ENCODE peak calls at places on chromosomes 2 and 18, in ten cellular contexts. X is nephron progenitor cell; L is T-helper 1 cell; E is A549; G is heart left ventricle; U is stimulated activated CD8-positive, alpha-beta memory T cell treated with anti-CD3 and anti-CD28 coated beads, Interleukin-15, amount 100 ng/mL, for 4 hours; Q is lower lobe of right lung; V is tibial artery; M is amniotic epithelial cell; D is activated T-helper 1 cell treated with anti-CD3 and anti-CD28 coated beads, Interleukin-2, amount 50 U/mL, for 16 hours. P is an unnamed sample.

GRCh38 chr2:64615844-64616536 is 37.7 kb downstream of the SERTAD2 start:
- DNase-seq in X (no peak), V (no peak), M (no peak), L (no peak), D (no peak), E (no peak), G (no peak), Q (no peak), U (no peak), P (no peak)

GRCh38 chr18:48418409-48419267 is 9.5 kb upstream of the ZBTB7C start:
- DNase-seq in V (peak; percentile 90), D (no peak), X (no peak), G (no peak), L (no peak), U (no peak), Q (no peak), M (no peak), E (no peak), P (no peak)

GRCh38 chr2:203301667-203302066 is 26.5 kb upstream of the ABI2 start:
- DNase-seq in V (no peak), U (no peak), E (no peak), L (no peak), Q (no peak), M (peak; percentile 13), X (no peak), G (no peak), D (no peak), P (no peak)

GRCh38 chr2:171762879-171763573 is 75.8 kb downstream of the DYNC1I2 start:
- DNase-seq in U (no peak), M (peak; percentile 25), Q (no peak), X (no peak), E (no peak), G (no peak), V (no peak), D (no peak), L (no peak), P (peak; percentile 26)

GRCh38 chr18:58618822-58619553 is 9.9 kb downstream of the ALPK2 start:
- DNase-seq in D (no peak), M (no peak), V (no peak), Q (no peak), G (no peak), X (no peak), L (no peak), E (no peak), U (no peak), P (no peak)

GRCh38 chr2:200357845-200358244 is 51.4 kb downstream of the SPATS2L start:
- DNase-seq in U (no peak), D (no peak), X (no peak), Q (no peak), L (no peak), G (no peak), M (peak; percentile 47), E (no peak), V (no peak), P (no peak)

GRCh38 chr2:196131384-196131861 is 40.0 kb downstream of the STK17B start:
- DNase-seq in D (peak; percentile 20), L (peak; percentile 52), Q (peak; percentile 55), G (no peak), E (peak; percentile 66), M (peak; percentile 51), U (peak; percentile 43), X (no peak), V (no peak), P (peak; percentile 60)

GRCh38 chr2:172735646-172736418 is at the start of gene RAPGEF4:
- DNase-seq in Q (no peak), M (no peak), L (no peak), V (no peak), U (no peak), X (peak; percentile 76), E (no peak), G (no peak), D (no peak), P (peak; percentile 7)

GRCh38 chr2:9692392-9693137 is 61.8 kb upstream of the YWHAQ start:
- DNase-seq in E (no peak), X (no peak), Q (no peak), D (no peak), V (no peak), G (no peak), L (no peak), U (no peak), M (peak; percentile 39), P (peak; percentile 45)

GRCh38 chr2:238525990-238526389 is 99.3 kb downstream of the ASB1 start:
- DNase-seq in V (no peak), E (no peak), L (no peak), M (no peak), Q (no peak), U (no peak), X (no peak), D (no peak), G (no peak), P (no peak)

GRCh38 chr2:45237850-45238542 is 228.7 kb upstream of the SIX2 start:
- DNase-seq in L (no peak), D (no peak), X (no peak), V (peak; percentile 76), Q (no peak), U (no peak), G (no peak), M (peak; percentile 95), E (peak; percentile 84), P (peak; percentile 93)

GRCh38 chr2:88187038-88187676 is 17.0 kb downstream of the THNSL2 start:
- DNase-seq in D (no peak), V (no peak), E (peak; percentile 63), X (peak; percentile 81), G (no peak), U (no peak), L (no peak), Q (no peak), M (peak; percentile 21), P (peak; percentile 76)

GRCh38 chr2:189441709-189442074 is 418 bp downstream of the WDR75 start:
- DNase-seq in U (no peak), E (no peak), G (no peak), L (no peak), D (no peak), Q (no peak), M (no peak), X (no peak), V (no peak), P (no peak)

GRCh38 chr2:215356948-215357461 is 45.1 kb downstream of the ATIC start:
- DNase-seq in U (no peak), Q (no peak), G (no peak), D (no peak), X (no peak), V (no peak), L (no peak), M (no peak), E (no peak), P (no peak)

GRCh38 chr2:150610670-150611279 is 123.3 kb upstream of the RND3 start:
- DNase-seq in V (no peak), U (no peak), D (no peak), Q (no peak), L (no peak), X (peak; percentile 24), G (no peak), E (peak; percentile 72), M (peak; percentile 67), P (peak; percentile 81)

GRCh38 chr2:17962874-17963273 is 84.4 kb downstream of the KCNS3 start:
- DNase-seq in V (no peak), G (no peak), E (no peak), M (peak; percentile 42), L (no peak), U (no peak), X (no peak), D (no peak), Q (no peak), P (peak; percentile 21)

GRCh38 chr2:136257893-136258292 is 139.9 kb upstream of the CXCR4 start:
- DNase-seq in V (no peak), Q (no peak), U (no peak), L (no peak), X (no peak), M (no peak), G (no peak), E (no peak), D (no peak), P (no peak)

GRCh38 chr2:20447437-20448245 is 767 bp downstream of the RHOB start:
- DNase-seq in M (peak; percentile 49), X (peak; percentile 53), Q (peak; percentile 75), L (peak; percentile 9), D (no peak), E (peak; percentile 63), U (no peak), G (peak; percentile 80), V (peak; percentile 80), P (peak; percentile 38)

GRCh38 chr2:186697536-186697935 is 3.7 kb downstream of the FAM171B start:
- DNase-seq in D (no peak), Q (no peak), G (no peak), E (no peak), X (no peak), L (no peak), M (no peak), V (no peak), U (no peak), P (peak; percentile 60)

GRCh38 chr2:96209011-96209728 is 543 bp upstream of the STARD7 start:
- DNase-seq in G (no peak), E (no peak), D (no peak), U (no peak), L (no peak), X (no peak), M (no peak), Q (no peak), V (no peak), P (no peak)

GRCh38 chr2:207939342-207940108 is 85.8 kb downstream of the PLEKHM3 start:
- DNase-seq in V (no peak), L (no peak), U (no peak), X (no peak), E (no peak), D (no peak), Q (no peak), G (no peak), M (no peak), P (peak; percentile 65)

GRCh38 chr2:161418715-161419337 is 2.7 kb downstream of the TBR1 start:
- DNase-seq in M (no peak), G (no peak), L (no peak), U (no peak), D (no peak), E (no peak), Q (no peak), V (no peak), X (peak; percentile 58), P (no peak)

GRCh38 chr2:7736646-7737305 is 819.6 kb downstream of the RNF144A start:
- DNase-seq in L (no peak), E (peak; percentile 28), U (no peak), V (no peak), M (peak; percentile 10), Q (no peak), G (no peak), X (no peak), D (no peak), P (peak; percentile 54)

GRCh38 chr2:172102858-172103359 is at the start of gene DLX2:
- DNase-seq in V (peak; percentile 73), L (peak; percentile 54), X (peak; percentile 92), M (peak; percentile 61), G (peak; percentile 88), Q (peak; percentile 85), E (peak; percentile 91), U (no peak), D (no peak), P (peak; percentile 90)

GRCh38 chr2:43024515-43024962 is 201.9 kb downstream of the ZFP36L2 start:
- DNase-seq in M (peak; percentile 55), L (peak; percentile 18), Q (no peak), D (peak; percentile 16), E (peak; percentile 57), G (peak; percentile 81), X (peak; percentile 80), U (no peak), V (peak; percentile 77), P (peak; percentile 53)

GRCh38 chr2:138147796-138148195 is 183.5 kb downstream of the HNMT start:
- DNase-seq in V (no peak), D (no peak), G (no peak), E (no peak), X (no peak), M (no peak), L (no peak), Q (no peak), U (no peak), P (peak; percentile 42)

GRCh38 chr2:224584111-224584764 is 925 bp downstream of the CUL3 start:
- DNase-seq in M (peak; percentile 41), U (no peak), D (no peak), G (no peak), V (no peak), L (peak; percentile 11), Q (peak; percentile 60), X (peak; percentile 45), E (peak; percentile 16), P (peak; percentile 45)

GRCh38 chr18:26262156-26262555 is 35.9 kb downstream of the TAF4B start:
- DNase-seq in L (no peak), X (no peak), Q (no peak), D (no peak), V (no peak), U (no peak), G (no peak), E (no peak), M (no peak), P (no peak)